ENCODE peak calls at places on chromosomes 3 and 15, in four cellular contexts. One of them, this sample, is unnamed. For H3K27me3, the result is how much of the 10 kb centered on the place peaks cover.

GRCh38 chr3:32401541-32402052 is 9.9 kb downstream of the CMTM7 start:
- DNase-seq in mesenchymal stem cell: peak
- DNase-seq in IMR-90: peak
- DNase-seq in neuronal stem cell: peak
- DNase-seq in this sample: peak

GRCh38 chr3:146313411-146314111 is 62.7 kb upstream of the PLSCR4 start:
- DNase-seq in IMR-90: peak
- DNase-seq in neuronal stem cell: no peak
- DNase-seq in mesenchymal stem cell: peak
- DNase-seq in this sample: no peak

GRCh38 chr3:126573492-126574117 is 14.9 kb upstream of the C3orf22 start:
- DNase-seq in mesenchymal stem cell: no peak
- DNase-seq in IMR-90: no peak
- DNase-seq in neuronal stem cell: no peak
- DNase-seq in this sample: no peak

GRCh38 chr3:134374791-134375541 is 719 bp upstream of the AMOTL2 start:
- DNase-seq in IMR-90: no peak
- DNase-seq in neuronal stem cell: no peak
- DNase-seq in mesenchymal stem cell: peak
- DNase-seq in this sample: peak

GRCh38 chr3:30638685-30639412 is 32.4 kb downstream of the TGFBR2 start:
- DNase-seq in mesenchymal stem cell: no peak
- DNase-seq in neuronal stem cell: no peak
- DNase-seq in IMR-90: no peak
- DNase-seq in this sample: no peak

GRCh38 chr15:60620707-60621106 is 141.8 kb upstream of the ICE2 start:
- DNase-seq in IMR-90: peak
- DNase-seq in mesenchymal stem cell: peak
- DNase-seq in neuronal stem cell: no peak
- DNase-seq in this sample: peak

GRCh38 chr15:64599716-64600115 is 139.3 kb downstream of the ZNF609 start:
- DNase-seq in IMR-90: peak
- DNase-seq in neuronal stem cell: no peak
- DNase-seq in mesenchymal stem cell: peak
- DNase-seq in this sample: no peak

GRCh38 chr3:22121068-22121706 is 370.2 kb upstream of the ZNF385D start:
- DNase-seq in IMR-90: no peak
- DNase-seq in neuronal stem cell: no peak
- DNase-seq in mesenchymal stem cell: no peak
- DNase-seq in this sample: no peak

GRCh38 chr15:31304736-31305365 is 21.8 kb upstream of the KLF13 start:
- DNase-seq in IMR-90: no peak
- DNase-seq in neuronal stem cell: no peak
- DNase-seq in mesenchymal stem cell: peak
- DNase-seq in this sample: peak

GRCh38 chr3:170992854-170993253 is 33.7 kb downstream of the SLC2A2 start:
- DNase-seq in neuronal stem cell: no peak
- DNase-seq in IMR-90: peak
- DNase-seq in mesenchymal stem cell: peak
- DNase-seq in this sample: no peak

GRCh38 chr3:50648297-50648696 is 26.4 kb upstream of the DOCK3 start:
- DNase-seq in IMR-90: peak
- DNase-seq in neuronal stem cell: no peak
- DNase-seq in mesenchymal stem cell: no peak
- DNase-seq in this sample: peak

GRCh38 chr15:60967728-60968127 is 261.4 kb downstream of the RORA start:
- DNase-seq in mesenchymal stem cell: no peak
- DNase-seq in IMR-90: no peak
- DNase-seq in neuronal stem cell: no peak
- DNase-seq in this sample: no peak

GRCh38 chr3:26106119-26106690 is 316.3 kb downstream of the OXSM start:
- DNase-seq in mesenchymal stem cell: no peak
- DNase-seq in neuronal stem cell: no peak
- DNase-seq in IMR-90: no peak
- DNase-seq in this sample: peak

GRCh38 chr3:11134794-11135193 is 19.5 kb upstream of the HRH1 start:
- DNase-seq in mesenchymal stem cell: peak
- DNase-seq in neuronal stem cell: no peak
- DNase-seq in IMR-90: peak
- DNase-seq in this sample: no peak

GRCh38 chr3:40908612-40909011 is 290.7 kb upstream of the CTNNB1 start:
- DNase-seq in IMR-90: no peak
- DNase-seq in mesenchymal stem cell: no peak
- DNase-seq in neuronal stem cell: no peak
- DNase-seq in this sample: no peak

GRCh38 chr3:61936344-61936937 is 375.1 kb downstream of the PTPRG start:
- DNase-seq in mesenchymal stem cell: peak
- DNase-seq in neuronal stem cell: no peak
- DNase-seq in IMR-90: peak
- DNase-seq in this sample: peak

GRCh38 chr3:124780767-124781485 is 50.7 kb downstream of the UMPS start:
- DNase-seq in mesenchymal stem cell: peak
- DNase-seq in IMR-90: peak
- DNase-seq in neuronal stem cell: no peak
- DNase-seq in this sample: peak

GRCh38 chr3:114424337-114424736 is 130.5 kb downstream of the TIGIT start:
- DNase-seq in neuronal stem cell: no peak
- DNase-seq in IMR-90: no peak
- DNase-seq in mesenchymal stem cell: no peak
- DNase-seq in this sample: no peak

GRCh38 chr15:34754171-34754580 is 622 bp downstream of the GJD2 start:
- DNase-seq in mesenchymal stem cell: no peak
- DNase-seq in IMR-90: no peak
- DNase-seq in neuronal stem cell: no peak
- DNase-seq in this sample: no peak
- H3K4me2 ChIP-seq in mesenchymal stem cell: no peak
- H3K4me2 ChIP-seq in IMR-90: no peak
- H3K4me2 ChIP-seq in neuronal stem cell: peak
- H3K4me2 ChIP-seq in this sample: peak

GRCh38 chr15:62886431-62887071 is 156.0 kb upstream of the TPM1 start:
- DNase-seq in mesenchymal stem cell: peak
- DNase-seq in IMR-90: peak
- DNase-seq in neuronal stem cell: peak
- DNase-seq in this sample: peak
- H2BK5ac ChIP-seq in mesenchymal stem cell: peak
- H2BK5ac ChIP-seq in IMR-90: peak
- H2BK5ac ChIP-seq in neuronal stem cell: no peak
- H2BK5ac ChIP-seq in this sample: no peak

GRCh38 chr3:46575577-46576222 is 9.6 kb upstream of the LRRC2 start:
- DNase-seq in neuronal stem cell: no peak
- DNase-seq in mesenchymal stem cell: no peak
- DNase-seq in IMR-90: no peak
- DNase-seq in this sample: peak

GRCh38 chr3:46574263-46574662 is 8.2 kb upstream of the LRRC2 start:
- DNase-seq in IMR-90: no peak
- DNase-seq in mesenchymal stem cell: no peak
- DNase-seq in neuronal stem cell: no peak
- DNase-seq in this sample: peak

GRCh38 chr3:46573701-46574100 is 7.6 kb upstream of the LRRC2 start:
- DNase-seq in mesenchymal stem cell: no peak
- DNase-seq in neuronal stem cell: no peak
- DNase-seq in IMR-90: no peak
- DNase-seq in this sample: peak

GRCh38 chr3:46576386-46576785 is 10.3 kb upstream of the LRRC2 start:
- DNase-seq in mesenchymal stem cell: no peak
- DNase-seq in IMR-90: no peak
- DNase-seq in neuronal stem cell: no peak
- DNase-seq in this sample: peak

GRCh38 chr3:46574881-46575576 is 8.9 kb upstream of the LRRC2 start:
- DNase-seq in mesenchymal stem cell: no peak
- DNase-seq in neuronal stem cell: no peak
- DNase-seq in IMR-90: no peak
- DNase-seq in this sample: peak
- H3K27me3 ChIP-seq in mesenchymal stem cell: under half
- H3K27me3 ChIP-seq in neuronal stem cell: half or more
- H3K27me3 ChIP-seq in IMR-90: under half
- H3K27me3 ChIP-seq in this sample: under half

GRCh38 chr15:63597033-63597790 is at the start of gene FBXL22:
- DNase-seq in neuronal stem cell: no peak
- DNase-seq in mesenchymal stem cell: peak
- DNase-seq in IMR-90: peak
- DNase-seq in this sample: no peak
- H3K4me2 ChIP-seq in neuronal stem cell: no peak
- H3K4me2 ChIP-seq in mesenchymal stem cell: no peak
- H3K4me2 ChIP-seq in IMR-90: peak
- H3K4me2 ChIP-seq in this sample: no peak

DNA sequence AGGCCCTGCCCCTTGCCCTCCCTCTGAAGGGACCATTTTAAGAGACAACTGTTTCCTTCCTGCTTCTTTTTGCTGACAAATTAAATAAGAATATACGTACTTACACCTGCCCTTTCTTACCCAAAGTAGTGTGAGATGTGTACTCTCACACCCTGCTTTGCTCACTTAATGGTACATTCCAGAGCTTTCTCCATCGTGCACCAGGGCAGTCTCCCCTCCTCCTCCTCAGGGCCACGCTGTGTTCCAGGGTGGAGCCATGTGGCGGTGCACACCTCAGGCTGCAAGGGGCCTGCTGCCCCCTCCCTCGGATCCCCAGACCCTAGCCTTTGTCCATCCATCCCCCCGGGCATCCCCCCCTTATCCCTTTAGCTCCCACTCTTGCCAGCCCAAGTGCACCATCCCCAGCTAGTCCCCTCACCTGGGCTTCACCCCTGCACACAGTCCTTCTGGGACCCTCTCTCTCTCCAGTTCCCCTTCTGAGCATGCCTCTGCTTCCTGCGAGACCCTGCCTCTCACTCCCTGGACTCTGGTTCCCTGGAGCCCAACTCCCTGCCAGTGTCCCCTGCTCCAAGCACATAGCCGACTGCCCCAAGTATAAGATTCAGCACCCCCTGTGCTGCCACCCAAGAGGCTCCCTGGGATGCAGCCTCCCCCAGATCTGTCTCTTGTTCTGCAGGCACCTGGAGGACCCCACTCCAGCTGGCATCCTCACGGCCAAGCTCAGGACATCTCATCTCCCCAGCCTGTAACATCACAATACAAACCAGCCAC is 89.5 kb upstream of the IQSEC1 start:
- DNase-seq in IMR-90: no peak
- DNase-seq in mesenchymal stem cell: no peak
- DNase-seq in neuronal stem cell: no peak
- DNase-seq in this sample: no peak
- H2BK5ac ChIP-seq in IMR-90: no peak
- H2BK5ac ChIP-seq in mesenchymal stem cell: no peak
- H2BK5ac ChIP-seq in neuronal stem cell: no peak
- H2BK5ac ChIP-seq in this sample: no peak

GRCh38 chr15:96355561-96356129 is 25.1 kb downstream of the NR2F2 start:
- DNase-seq in neuronal stem cell: no peak
- DNase-seq in IMR-90: no peak
- DNase-seq in mesenchymal stem cell: peak
- DNase-seq in this sample: no peak
- H3K27me3 ChIP-seq in neuronal stem cell: under half
- H3K27me3 ChIP-seq in IMR-90: under half
- H3K27me3 ChIP-seq in mesenchymal stem cell: under half
- H3K27me3 ChIP-seq in this sample: half or more

DNA sequence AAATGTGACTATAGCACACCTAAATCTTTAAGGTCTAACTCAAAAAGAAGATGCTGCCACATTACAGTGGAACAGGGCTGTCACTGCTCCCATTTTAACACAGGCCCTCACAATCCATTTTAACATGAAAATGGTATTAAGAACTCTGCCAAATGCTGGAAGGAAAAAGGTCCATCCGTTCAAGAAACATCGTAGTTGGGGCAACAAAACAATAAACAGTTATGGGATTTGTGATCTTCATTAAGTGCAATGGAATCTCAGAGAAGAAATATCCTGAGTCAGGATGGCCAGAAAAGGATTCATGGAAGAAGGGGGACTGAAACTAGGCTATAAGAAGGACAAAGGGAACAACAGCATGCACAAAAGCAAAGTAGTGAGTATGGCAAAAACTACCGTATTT is 6.6 kb downstream of the TBL1XR1 start:
- DNase-seq in IMR-90: no peak
- DNase-seq in mesenchymal stem cell: peak
- DNase-seq in neuronal stem cell: no peak
- DNase-seq in this sample: no peak
- H3K4me2 ChIP-seq in IMR-90: peak
- H3K4me2 ChIP-seq in mesenchymal stem cell: no peak
- H3K4me2 ChIP-seq in neuronal stem cell: no peak
- H3K4me2 ChIP-seq in this sample: no peak

GRCh38 chr3:159787794-159788205 is 200.8 kb upstream of the IL12A start:
- DNase-seq in neuronal stem cell: no peak
- DNase-seq in IMR-90: peak
- DNase-seq in mesenchymal stem cell: peak
- DNase-seq in this sample: peak
- H2BK5ac ChIP-seq in neuronal stem cell: no peak
- H2BK5ac ChIP-seq in IMR-90: peak
- H2BK5ac ChIP-seq in mesenchymal stem cell: no peak
- H2BK5ac ChIP-seq in this sample: no peak

GRCh38 chr3:147412917-147413711 is 3.9 kb downstream of the ZIC1 start:
- DNase-seq in mesenchymal stem cell: no peak
- DNase-seq in IMR-90: no peak
- DNase-seq in neuronal stem cell: peak
- DNase-seq in this sample: peak

GRCh38 chr3:147415337-147415736 is 6.2 kb downstream of the ZIC1 start:
- DNase-seq in mesenchymal stem cell: no peak
- DNase-seq in IMR-90: no peak
- DNase-seq in neuronal stem cell: peak
- DNase-seq in this sample: peak

GRCh38 chr3:147412491-147412916 is 3.3 kb downstream of the ZIC1 start:
- DNase-seq in neuronal stem cell: peak
- DNase-seq in mesenchymal stem cell: no peak
- DNase-seq in IMR-90: no peak
- DNase-seq in this sample: peak

GRCh38 chr3:147414369-147415135 is 5.4 kb downstream of the ZIC1 start:
- DNase-seq in neuronal stem cell: no peak
- DNase-seq in IMR-90: no peak
- DNase-seq in mesenchymal stem cell: no peak
- DNase-seq in this sample: no peak

DNA sequence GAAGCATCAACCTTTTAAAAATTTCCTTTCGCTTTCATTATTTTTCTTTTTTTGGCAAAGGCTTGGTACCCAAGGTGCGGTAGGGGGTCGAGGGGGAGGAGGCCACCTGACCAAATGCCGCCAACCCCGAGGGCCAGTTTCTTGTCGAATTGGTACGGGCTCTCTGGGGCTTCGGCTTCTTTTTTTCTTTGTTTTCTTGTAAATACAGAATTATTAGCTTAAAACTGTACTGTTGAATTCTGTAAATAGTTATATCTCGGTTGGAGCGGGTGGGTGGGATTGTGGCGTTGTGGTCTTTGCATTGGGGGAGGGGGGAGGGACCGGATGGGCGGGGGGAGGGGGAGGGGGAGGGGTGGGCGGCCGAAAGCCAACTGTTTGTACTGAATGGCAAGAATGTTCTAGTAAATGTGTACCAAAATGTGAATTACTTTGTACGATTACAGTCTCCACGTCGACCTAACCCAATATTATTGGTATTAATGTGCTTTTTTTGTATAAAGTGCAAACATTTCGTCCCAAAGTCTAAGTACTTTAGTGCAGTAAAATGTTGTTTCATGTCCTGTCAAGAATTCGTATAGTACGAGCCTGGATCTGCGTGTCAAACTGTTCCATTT is 4.7 kb downstream of the ZIC1 start:
- DNase-seq in neuronal stem cell: no peak
- DNase-seq in mesenchymal stem cell: no peak
- DNase-seq in IMR-90: no peak
- DNase-seq in this sample: peak
- H3K27me3 ChIP-seq in neuronal stem cell: under half
- H3K27me3 ChIP-seq in mesenchymal stem cell: half or more
- H3K27me3 ChIP-seq in IMR-90: half or more
- H3K27me3 ChIP-seq in this sample: half or more